ENCODE peak calls at places on chromosomes 12 and 14, in four cellular contexts. P is GM12878, L is SK-N-SH, W is K562. E is an unnamed sample.

GRCh38 chr14:22837750-22838538 is 1.6 kb downstream of the MMP14 start:
- DNase-seq in P (no peak), W (no peak), L (no peak), E (peak)

GRCh38 chr14:51738754-51739153 is 87.0 kb downstream of the FRMD6 start:
- DNase-seq in L (no peak), W (no peak), P (no peak), E (no peak)

GRCh38 chr14:92510972-92511371 is 2.6 kb upstream of the RIN3 start:
- DNase-seq in L (no peak), P (no peak), W (peak), E (no peak)

GRCh38 chr12:94286580-94287244 is 138.3 kb downstream of the PLXNC1 start:
- DNase-seq in L (peak), P (no peak), W (no peak), E (no peak)

GRCh38 chr14:25516838-25517237 is 466.9 kb upstream of the STXBP6 start:
- DNase-seq in L (peak), W (no peak), P (no peak), E (no peak)

GRCh38 chr14:105167303-105168092 is 1.1 kb downstream of the JAG2 start:
- DNase-seq in W (peak), P (no peak), L (peak), E (no peak)

GRCh38 chr12:64759035-64759894 is at the start of gene GNS:
- DNase-seq in W (peak), P (peak), L (peak), E (peak)

GRCh38 chr12:104182144-104182543 is 33.4 kb upstream of the TXNRD1 start:
- DNase-seq in L (no peak), P (no peak), W (no peak), E (peak)

GRCh38 chr12:97142737-97143450 is 235.8 kb downstream of the NEDD1 start:
- DNase-seq in P (no peak), L (no peak), W (no peak), E (no peak)

GRCh38 chr14:85002846-85003245 is 527.1 kb upstream of the FLRT2 start:
- DNase-seq in W (no peak), L (no peak), P (no peak), E (no peak)

GRCh38 chr12:88723219-88723618 is 142.9 kb upstream of the KITLG start:
- DNase-seq in W (no peak), P (no peak), L (no peak), E (peak)

GRCh38 chr12:51218607-51219161 is 822 bp upstream of the POU6F1 start:
- DNase-seq in P (no peak), W (peak), L (no peak), E (no peak)

GRCh38 chr14:52235866-52236510 is 31.5 kb upstream of the PTGDR start:
- DNase-seq in W (no peak), P (no peak), L (no peak), E (no peak)

GRCh38 chr14:71320107-71320733 is 413.0 kb downstream of the PCNX1 start:
- DNase-seq in L (peak), W (peak), P (peak), E (peak)

GRCh38 chr14:71319646-71320045 is 412.4 kb downstream of the PCNX1 start:
- DNase-seq in P (no peak), W (peak), L (peak), E (peak)

GRCh38 chr14:71320734-71321555 is 413.7 kb downstream of the PCNX1 start:
- DNase-seq in P (no peak), L (peak), W (peak), E (peak)

GRCh38 chr14:71322660-71323250 is 415.5 kb downstream of the PCNX1 start:
- DNase-seq in L (peak), W (peak), P (peak), E (peak)

GRCh38 chr14:71321556-71322315 is 414.5 kb downstream of the PCNX1 start:
- DNase-seq in P (no peak), L (no peak), W (peak), E (peak)
- TF ChIP-seq MXI1 in P (no peak), L (no peak), W (no peak), E (no peak)

GRCh38 chr12:34400423-34400881 is 378.2 kb downstream of the ALG10 start:
- DNase-seq in P (no peak), W (no peak), L (peak), E (no peak)
- TF ChIP-seq RCOR1 in P (no peak), W (no peak), L (no peak), E (no peak)

DNA sequence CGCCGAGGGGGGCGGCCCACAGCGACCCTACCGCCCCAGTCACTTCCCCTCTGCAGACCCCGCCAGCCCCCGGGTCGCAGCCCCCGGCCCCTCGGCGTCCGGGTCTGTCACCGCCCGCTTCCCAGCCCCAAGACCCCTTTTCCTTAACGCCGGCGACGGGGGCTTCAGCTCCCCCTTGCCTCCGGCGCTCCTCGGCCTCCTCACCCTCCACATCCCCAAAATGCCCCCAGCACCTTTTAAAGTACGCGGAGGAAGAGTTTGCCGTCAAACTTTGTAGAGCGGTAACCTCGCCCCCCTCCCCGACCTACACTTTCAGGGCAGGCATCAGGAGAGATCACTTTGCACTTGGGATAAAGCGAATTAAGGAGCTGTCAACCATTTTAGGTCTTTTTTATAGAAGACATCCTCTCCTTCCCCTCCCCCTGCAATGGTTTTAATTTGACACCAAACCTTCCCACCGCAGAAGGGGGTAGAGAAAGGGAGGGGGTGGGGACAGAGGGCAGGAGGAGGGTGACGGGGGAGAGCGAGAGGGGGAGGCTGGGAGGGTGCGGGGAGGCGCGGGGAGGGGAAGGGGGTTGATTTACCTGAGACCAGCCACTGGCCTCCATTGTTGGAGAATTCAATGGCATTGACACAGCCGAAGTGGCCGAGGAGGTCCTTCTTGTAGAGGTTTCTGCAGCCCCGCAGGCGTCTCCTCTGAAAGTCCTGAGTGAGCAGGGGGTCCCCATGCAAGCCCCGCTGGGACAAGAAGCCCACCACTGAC is 557 bp downstream of the DCAF5 start:
- DNase-seq in L (peak), W (peak), P (no peak), E (no peak)
- TF ChIP-seq MXI1 in L (no peak), W (no peak), P (no peak), E (no peak)

DNA sequence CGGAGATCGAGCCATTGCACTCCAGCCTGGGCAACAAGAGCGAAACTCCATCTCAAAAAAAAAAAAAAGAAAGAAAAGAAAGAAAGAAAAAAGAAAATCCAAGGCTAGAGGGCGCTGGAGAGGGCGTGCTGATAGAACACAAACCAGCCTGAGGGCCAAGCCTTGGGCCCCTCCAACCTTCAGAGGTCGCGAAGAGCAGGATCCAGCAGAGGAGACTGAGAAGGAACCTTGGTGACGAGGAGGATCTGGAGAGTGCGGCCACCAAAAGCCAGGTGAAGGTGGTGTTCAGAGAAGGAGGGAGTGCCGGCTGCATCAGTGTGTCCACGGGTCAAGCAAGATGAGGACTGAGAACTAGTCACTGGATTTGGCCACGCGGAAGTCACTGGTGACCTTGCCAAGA is 4.1 kb upstream of the DYNC1H1 start:
- DNase-seq in P (no peak), L (no peak), W (peak), E (no peak)
- TF ChIP-seq RCOR1 in P (no peak), L (no peak), W (no peak), E (no peak)

GRCh38 chr14:95185452-95186392 is 28.4 kb upstream of the DICER1 start:
- DNase-seq in L (no peak), W (peak), P (no peak), E (peak)

GRCh38 chr14:95183082-95183481 is 25.8 kb upstream of the DICER1 start:
- DNase-seq in L (no peak), W (no peak), P (no peak), E (no peak)

GRCh38 chr14:95184413-95184790 is 27.1 kb upstream of the DICER1 start:
- DNase-seq in W (no peak), P (no peak), L (no peak), E (no peak)

GRCh38 chr14:95183532-95184412 is 26.4 kb upstream of the DICER1 start:
- DNase-seq in L (no peak), W (no peak), P (peak), E (no peak)

GRCh38 chr14:95185033-95185432 is 27.7 kb upstream of the DICER1 start:
- DNase-seq in L (no peak), W (no peak), P (no peak), E (no peak)
- TF ChIP-seq MXI1 in L (no peak), W (no peak), P (no peak), E (no peak)

GRCh38 chr14:58752782-58753181 is 115.0 kb downstream of the DACT1 start:
- DNase-seq in L (no peak), P (no peak), W (no peak), E (no peak)
- TF ChIP-seq RCOR1 in L (no peak), P (no peak), W (no peak), E (no peak)

DNA sequence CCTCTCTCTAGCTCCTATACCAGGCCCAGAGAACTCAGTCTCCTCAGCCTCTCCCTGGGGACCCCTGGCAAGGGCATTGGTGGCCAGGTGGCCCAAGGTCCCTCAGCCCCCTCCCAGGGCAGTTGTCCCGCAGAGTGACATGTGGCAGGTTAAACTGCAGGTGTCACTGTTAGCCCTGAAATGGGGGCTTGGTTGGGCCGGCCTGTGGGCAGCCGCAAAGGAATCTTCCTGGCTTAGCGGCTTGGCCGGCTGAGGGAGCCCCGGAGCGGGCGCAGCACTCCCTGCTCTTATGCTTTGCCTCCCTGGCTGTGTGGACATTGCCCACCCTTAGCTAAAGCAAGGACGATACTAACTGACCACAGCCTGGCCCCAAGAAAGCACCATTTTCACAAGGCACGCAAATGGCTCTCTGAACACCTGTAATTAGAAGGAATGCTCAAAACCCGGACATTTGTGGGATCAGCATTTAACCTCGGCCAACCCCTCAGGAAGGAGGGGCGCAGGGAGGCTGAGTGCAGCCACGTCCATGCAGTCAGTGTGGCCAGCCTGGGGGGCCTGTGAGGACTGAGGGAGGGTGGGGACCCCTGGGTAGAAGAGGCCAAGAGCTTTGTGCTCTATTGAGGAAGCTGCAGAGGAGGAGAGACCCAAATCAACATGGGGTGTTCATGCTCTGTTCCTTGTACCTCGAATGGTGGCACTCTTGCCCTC is 82.2 kb downstream of the PAPOLA start:
- DNase-seq in P (no peak), W (peak), L (peak), E (no peak)
- TF ChIP-seq MXI1 in P (no peak), W (no peak), L (no peak), E (no peak)

DNA sequence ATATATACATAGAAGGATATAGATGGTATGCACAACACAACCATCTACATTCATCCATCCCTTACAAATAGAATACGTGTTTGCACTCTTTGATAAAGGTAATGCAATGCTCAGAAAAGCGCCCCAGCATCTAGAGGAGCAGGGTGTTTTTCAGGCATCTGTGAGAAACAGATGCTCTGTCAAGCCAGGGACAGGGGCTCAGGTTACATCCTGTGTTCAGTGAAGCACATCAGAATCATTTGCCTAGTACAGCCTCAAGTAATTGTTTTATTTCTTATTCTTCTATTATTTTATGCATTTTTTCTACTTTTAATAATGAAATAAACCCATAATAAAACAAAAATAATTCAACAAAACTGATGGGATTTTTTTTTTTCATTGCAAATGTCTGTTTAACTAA is 50.5 kb upstream of the HIF1A start:
- DNase-seq in W (no peak), L (peak), P (no peak), E (peak)
- TF ChIP-seq RCOR1 in W (no peak), L (no peak), P (no peak), E (no peak)

GRCh38 chr12:53963434-53964314 is 9.0 kb downstream of the HOXC12 start:
- DNase-seq in L (no peak), W (no peak), P (no peak), E (no peak)

GRCh38 chr12:53963005-53963404 is 8.3 kb downstream of the HOXC12 start:
- DNase-seq in W (no peak), P (no peak), L (no peak), E (no peak)

GRCh38 chr12:53959314-53959713 is 4.6 kb downstream of the HOXC12 start:
- DNase-seq in W (no peak), P (no peak), L (no peak), E (no peak)

GRCh38 chr12:53960187-53961024 is 5.7 kb downstream of the HOXC12 start:
- DNase-seq in P (no peak), W (no peak), L (no peak), E (no peak)

DNA sequence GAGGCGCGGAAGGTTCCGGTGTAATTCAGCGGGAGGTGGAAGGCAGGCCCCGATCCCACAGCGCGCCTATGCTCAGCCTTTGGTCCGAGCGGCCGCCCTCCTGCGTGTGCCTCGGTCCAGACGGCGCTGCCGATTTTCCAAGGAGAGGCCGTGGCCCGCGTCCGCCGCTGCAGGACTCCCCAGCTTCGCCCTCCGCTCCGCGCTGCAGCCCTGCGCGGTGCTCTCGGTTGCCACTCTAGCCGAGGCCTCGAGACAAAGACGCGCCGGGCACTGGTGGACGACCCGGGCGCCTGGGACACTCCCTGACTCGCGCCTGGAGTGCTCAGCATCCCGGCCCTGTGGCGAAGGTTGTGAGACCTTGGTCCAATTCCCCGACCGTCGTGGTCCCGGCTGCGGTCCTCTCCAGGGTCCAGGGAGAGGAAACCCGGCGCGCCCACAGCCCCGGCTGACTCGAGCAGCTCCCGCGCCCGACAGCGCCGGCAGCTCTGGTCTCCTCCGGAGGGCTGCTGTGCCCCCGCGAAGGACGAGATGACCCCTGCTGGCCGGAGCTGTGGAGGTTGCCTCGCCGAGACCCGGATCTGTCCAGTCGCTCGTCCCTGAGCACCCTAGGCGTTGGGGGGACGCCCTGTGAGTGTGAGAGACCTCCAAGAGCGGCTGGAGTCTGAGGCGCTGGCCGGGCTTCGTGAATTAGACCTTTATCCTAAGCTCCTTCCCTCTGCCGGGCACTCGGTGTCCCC is 6.5 kb downstream of the HOXC12 start:
- DNase-seq in W (peak), L (peak), P (no peak), E (no peak)
- TF ChIP-seq MXI1 in W (no peak), L (no peak), P (no peak), E (no peak)

E was measured in IMR-90.